ENCODE peak calls at places on chromosomes 1 and 21, in four cellular contexts. X, H, P and Y are unnamed samples.

GRCh38 chr1:206442101-206442500 is 28.2 kb upstream of the IKBKE start:
- DNase-seq in P (no peak), X (no peak), H (no peak), Y (no peak)

GRCh38 chr21:36126166-36126565 is 8.7 kb upstream of the CBR3 start:
- DNase-seq in P (no peak), X (no peak), H (no peak), Y (peak)

GRCh38 chr21:31334648-31335121 is 9.4 kb downstream of the TIAM1 start:
- DNase-seq in P (peak), X (no peak), H (peak), Y (no peak)

GRCh38 chr1:205933672-205934618 is 9.3 kb downstream of the SLC26A9 start:
- DNase-seq in X (no peak), P (peak), H (no peak), Y (peak)

GRCh38 chr1:197388801-197389200 is 120.7 kb downstream of the CRB1 start:
- DNase-seq in H (no peak), X (no peak), P (no peak), Y (no peak)

GRCh38 chr1:89995595-89996397 is 886 bp downstream of the ZNF326 start:
- DNase-seq in H (no peak), X (peak), P (no peak), Y (no peak)

GRCh38 chr1:38131024-38131585 is 84.5 kb upstream of the POU3F1 start:
- DNase-seq in H (no peak), P (no peak), X (no peak), Y (no peak)

GRCh38 chr1:1678581-1679380 is 13.8 kb downstream of the SLC35E2B start:
- DNase-seq in P (peak), X (peak), H (no peak), Y (peak)

GRCh38 chr1:10909697-10910489 is 102.6 kb upstream of the TARDBP start:
- DNase-seq in P (peak), X (peak), H (peak), Y (peak)

GRCh38 chr1:247111259-247111635 is 7.1 kb upstream of the ZNF669 start:
- DNase-seq in P (no peak), X (no peak), H (no peak), Y (no peak)

GRCh38 chr1:22728751-22729399 is 18.2 kb downstream of the EPHB2 start:
- DNase-seq in H (no peak), X (no peak), P (no peak), Y (no peak)

GRCh38 chr1:2789986-2790581 is 11.4 kb downstream of the TTC34 start:
- DNase-seq in X (no peak), P (no peak), H (no peak), Y (no peak)

GRCh38 chr1:65827346-65827745 is 34.7 kb downstream of the PDE4B start:
- DNase-seq in H (no peak), X (no peak), P (no peak), Y (no peak)

GRCh38 chr1:217948741-217949140 is 317.6 kb downstream of the SPATA17 start:
- DNase-seq in X (no peak), P (no peak), H (no peak), Y (no peak)

GRCh38 chr1:153697873-153698647 is 19.6 kb downstream of the NPR1 start:
- DNase-seq in H (peak), P (no peak), X (no peak), Y (peak)

GRCh38 chr1:40199126-40199525 is 37.9 kb downstream of the RLF start:
- DNase-seq in H (peak), X (no peak), P (no peak), Y (no peak)

GRCh38 chr1:170296211-170296610 is 150.5 kb downstream of the NTMT2 start:
- DNase-seq in P (no peak), X (no peak), H (no peak), Y (no peak)

GRCh38 chr1:231193710-231194340 is 32.0 kb downstream of the TRIM67 start:
- DNase-seq in P (no peak), X (no peak), H (no peak), Y (no peak)

GRCh38 chr1:226644541-226645176 is 94.4 kb downstream of the ITPKB start:
- DNase-seq in H (no peak), P (no peak), X (no peak), Y (no peak)

GRCh38 chr1:30232288-30232899 is 491.0 kb downstream of the MATN1 start:
- DNase-seq in X (no peak), P (no peak), H (no peak), Y (no peak)